ENCODE peak calls at places on chromosomes 2 and 18, in seven cellular contexts. One of them, this sample, is unnamed.

GRCh38 chr18:47953471-47953931 is 23.0 kb upstream of the SMAD2 start:
- DNase-seq in kidney epithelial cell: peak; percentile 79
- DNase-seq in epithelial cell of esophagus: peak; percentile 67
- DNase-seq in sigmoid colon: no peak
- DNase-seq in NB4: peak; percentile 98
- DNase-seq in colonic mucosa: peak; percentile 19
- DNase-seq in CD8-positive, alpha-beta T cell: no peak
- DNase-seq in this sample: no peak

GRCh38 chr2:11662882-11663281 is 7.1 kb downstream of the NTSR2 start:
- DNase-seq in kidney epithelial cell: no peak
- DNase-seq in epithelial cell of esophagus: no peak
- DNase-seq in sigmoid colon: no peak
- DNase-seq in NB4: no peak
- DNase-seq in colonic mucosa: no peak
- DNase-seq in CD8-positive, alpha-beta T cell: no peak
- DNase-seq in this sample: no peak

GRCh38 chr2:86249843-86250402 is 50.7 kb downstream of the MRPL35 start:
- DNase-seq in kidney epithelial cell: no peak
- DNase-seq in epithelial cell of esophagus: no peak
- DNase-seq in sigmoid colon: peak; percentile 78
- DNase-seq in NB4: no peak
- DNase-seq in colonic mucosa: peak; percentile 54
- DNase-seq in CD8-positive, alpha-beta T cell: no peak
- DNase-seq in this sample: peak; percentile 32

GRCh38 chr2:55030766-55031165 is 19.5 kb downstream of the RTN4 start:
- DNase-seq in kidney epithelial cell: no peak
- DNase-seq in epithelial cell of esophagus: no peak
- DNase-seq in sigmoid colon: no peak
- DNase-seq in NB4: no peak
- DNase-seq in colonic mucosa: no peak
- DNase-seq in CD8-positive, alpha-beta T cell: no peak
- DNase-seq in this sample: no peak

GRCh38 chr2:10436711-10437110 is 11.4 kb downstream of the ODC1 start:
- DNase-seq in kidney epithelial cell: no peak
- DNase-seq in epithelial cell of esophagus: no peak
- DNase-seq in sigmoid colon: no peak
- DNase-seq in NB4: no peak
- DNase-seq in colonic mucosa: no peak
- DNase-seq in CD8-positive, alpha-beta T cell: no peak
- DNase-seq in this sample: no peak

GRCh38 chr2:141021109-141021508 is 1109.7 kb downstream of the LRP1B start:
- DNase-seq in kidney epithelial cell: peak; percentile 38
- DNase-seq in epithelial cell of esophagus: peak; percentile 86
- DNase-seq in sigmoid colon: no peak
- DNase-seq in NB4: no peak
- DNase-seq in colonic mucosa: no peak
- DNase-seq in CD8-positive, alpha-beta T cell: no peak
- DNase-seq in this sample: no peak

GRCh38 chr2:3272761-3273160 is 104.9 kb downstream of the EIPR1 start:
- DNase-seq in kidney epithelial cell: no peak
- DNase-seq in epithelial cell of esophagus: no peak
- DNase-seq in sigmoid colon: no peak
- DNase-seq in NB4: no peak
- DNase-seq in colonic mucosa: no peak
- DNase-seq in CD8-positive, alpha-beta T cell: no peak
- DNase-seq in this sample: no peak

GRCh38 chr2:44952143-44952805 is 10.8 kb downstream of the SIX3 start:
- DNase-seq in kidney epithelial cell: no peak
- DNase-seq in epithelial cell of esophagus: peak; percentile 62
- DNase-seq in sigmoid colon: no peak
- DNase-seq in NB4: peak; percentile 83
- DNase-seq in colonic mucosa: no peak
- DNase-seq in CD8-positive, alpha-beta T cell: no peak
- DNase-seq in this sample: peak; percentile 88

GRCh38 chr2:40113272-40113671 is 334.2 kb upstream of the THUMPD2 start:
- DNase-seq in kidney epithelial cell: no peak
- DNase-seq in epithelial cell of esophagus: no peak
- DNase-seq in sigmoid colon: no peak
- DNase-seq in NB4: no peak
- DNase-seq in colonic mucosa: no peak
- DNase-seq in CD8-positive, alpha-beta T cell: no peak
- DNase-seq in this sample: no peak

GRCh38 chr2:3703741-3704355 is 473 bp downstream of the DCDC2C start:
- DNase-seq in kidney epithelial cell: no peak
- DNase-seq in epithelial cell of esophagus: no peak
- DNase-seq in sigmoid colon: no peak
- DNase-seq in NB4: no peak
- DNase-seq in colonic mucosa: no peak
- DNase-seq in CD8-positive, alpha-beta T cell: no peak
- DNase-seq in this sample: no peak

GRCh38 chr2:67650292-67651133 is 253.4 kb downstream of the ETAA1 start:
- DNase-seq in kidney epithelial cell: peak; percentile 67
- DNase-seq in epithelial cell of esophagus: peak; percentile 91
- DNase-seq in sigmoid colon: peak; percentile 96
- DNase-seq in NB4: peak; percentile 86
- DNase-seq in colonic mucosa: peak; percentile 62
- DNase-seq in CD8-positive, alpha-beta T cell: no peak
- DNase-seq in this sample: peak; percentile 26

GRCh38 chr2:33064349-33064801 is 117.6 kb downstream of the LTBP1 start:
- DNase-seq in kidney epithelial cell: no peak
- DNase-seq in epithelial cell of esophagus: no peak
- DNase-seq in sigmoid colon: no peak
- DNase-seq in NB4: no peak
- DNase-seq in colonic mucosa: no peak
- DNase-seq in CD8-positive, alpha-beta T cell: no peak
- DNase-seq in this sample: no peak

GRCh38 chr2:29275186-29275585 is 160.0 kb downstream of the CLIP4 start:
- DNase-seq in kidney epithelial cell: no peak
- DNase-seq in epithelial cell of esophagus: no peak
- DNase-seq in sigmoid colon: peak; percentile 14
- DNase-seq in NB4: no peak
- DNase-seq in colonic mucosa: no peak
- DNase-seq in CD8-positive, alpha-beta T cell: no peak
- DNase-seq in this sample: no peak

GRCh38 chr18:46042571-46043123 is 29.4 kb downstream of the PSTPIP2 start:
- DNase-seq in kidney epithelial cell: peak; percentile 35
- DNase-seq in epithelial cell of esophagus: peak; percentile 55
- DNase-seq in sigmoid colon: no peak
- DNase-seq in NB4: peak; percentile 16
- DNase-seq in colonic mucosa: no peak
- DNase-seq in CD8-positive, alpha-beta T cell: no peak
- DNase-seq in this sample: no peak

GRCh38 chr2:240624011-240624949 is 1.0 kb upstream of the GPR35 start:
- DNase-seq in kidney epithelial cell: no peak
- DNase-seq in epithelial cell of esophagus: no peak
- DNase-seq in sigmoid colon: peak; percentile 61
- DNase-seq in NB4: peak; percentile 84
- DNase-seq in colonic mucosa: no peak
- DNase-seq in CD8-positive, alpha-beta T cell: no peak
- DNase-seq in this sample: no peak

GRCh38 chr2:102436284-102436683 is 13.3 kb downstream of the IL18RAP start:
- DNase-seq in kidney epithelial cell: peak; percentile 61
- DNase-seq in epithelial cell of esophagus: no peak
- DNase-seq in sigmoid colon: no peak
- DNase-seq in NB4: no peak
- DNase-seq in colonic mucosa: no peak
- DNase-seq in CD8-positive, alpha-beta T cell: no peak
- DNase-seq in this sample: no peak

GRCh38 chr2:6921321-6921922 is 4.2 kb downstream of the RNF144A start:
- DNase-seq in kidney epithelial cell: no peak
- DNase-seq in epithelial cell of esophagus: no peak
- DNase-seq in sigmoid colon: no peak
- DNase-seq in NB4: no peak
- DNase-seq in colonic mucosa: no peak
- DNase-seq in CD8-positive, alpha-beta T cell: no peak
- DNase-seq in this sample: no peak

GRCh38 chr2:84906108-84906899 is 848 bp downstream of the TMSB10 start:
- DNase-seq in kidney epithelial cell: no peak
- DNase-seq in epithelial cell of esophagus: peak; percentile 18
- DNase-seq in sigmoid colon: peak; percentile 74
- DNase-seq in NB4: peak; percentile 58
- DNase-seq in colonic mucosa: peak; percentile 60
- DNase-seq in CD8-positive, alpha-beta T cell: peak; percentile 46
- DNase-seq in this sample: peak; percentile 70

GRCh38 chr2:212547716-212548458 is 9.3 kb upstream of the ERBB4 start:
- DNase-seq in kidney epithelial cell: no peak
- DNase-seq in epithelial cell of esophagus: no peak
- DNase-seq in sigmoid colon: no peak
- DNase-seq in NB4: no peak
- DNase-seq in colonic mucosa: no peak
- DNase-seq in CD8-positive, alpha-beta T cell: no peak
- DNase-seq in this sample: no peak

DNA sequence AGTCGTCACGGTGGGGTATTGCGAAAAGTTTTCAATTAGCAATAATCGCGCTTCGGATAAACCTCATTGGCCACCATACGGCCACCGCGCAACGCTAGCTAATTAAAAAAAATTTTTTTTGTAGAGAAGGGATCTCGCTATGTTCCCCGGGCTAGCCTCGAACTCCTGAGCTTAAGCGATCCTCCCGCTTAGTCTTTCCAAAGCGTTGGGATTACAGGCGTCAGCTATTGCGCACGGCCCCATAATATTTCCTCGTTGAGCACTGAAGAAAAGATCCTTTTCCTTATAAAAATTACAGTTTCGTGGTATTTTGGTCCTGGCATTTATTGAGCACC is 759 bp upstream of the ACTR1B start:
- DNase-seq in kidney epithelial cell: no peak
- DNase-seq in epithelial cell of esophagus: no peak
- DNase-seq in sigmoid colon: no peak
- DNase-seq in NB4: no peak
- DNase-seq in colonic mucosa: peak; percentile 38
- DNase-seq in CD8-positive, alpha-beta T cell: no peak
- DNase-seq in this sample: no peak
- TF ChIP-seq CTCF in kidney epithelial cell: no peak
- TF ChIP-seq CTCF in epithelial cell of esophagus: no peak
- TF ChIP-seq CTCF in sigmoid colon: no peak
- TF ChIP-seq CTCF in NB4: no peak
- TF ChIP-seq CTCF in colonic mucosa: no peak
- TF ChIP-seq CTCF in CD8-positive, alpha-beta T cell: peak; percentile 37
- TF ChIP-seq CTCF in this sample: no peak

DNA sequence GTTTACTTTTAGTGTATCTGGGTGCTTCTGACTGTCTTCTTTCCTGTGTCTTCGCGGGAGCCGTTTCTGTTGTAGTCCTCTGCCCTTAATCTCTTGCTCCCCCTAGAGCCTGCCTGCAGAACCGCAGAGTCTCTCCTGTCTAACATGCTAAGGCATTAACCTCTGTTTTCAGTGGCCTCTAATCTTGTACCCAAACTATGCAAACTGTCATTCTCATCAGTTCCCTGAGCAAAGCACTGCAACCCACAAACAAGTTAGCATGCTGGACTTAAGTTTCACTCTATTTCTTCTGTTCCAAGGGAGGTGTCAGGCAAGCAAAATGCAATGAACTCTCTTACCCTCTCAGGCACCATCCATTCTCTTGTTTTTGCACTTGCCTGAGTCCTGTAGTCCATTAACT is 138.4 kb downstream of the OTX1 start:
- DNase-seq in kidney epithelial cell: no peak
- DNase-seq in epithelial cell of esophagus: peak; percentile 70
- DNase-seq in sigmoid colon: no peak
- DNase-seq in NB4: peak; percentile 65
- DNase-seq in colonic mucosa: peak; percentile 27
- DNase-seq in CD8-positive, alpha-beta T cell: no peak
- DNase-seq in this sample: peak; percentile 25
- TF ChIP-seq CTCF in kidney epithelial cell: peak; percentile 89
- TF ChIP-seq CTCF in epithelial cell of esophagus: peak; percentile 98
- TF ChIP-seq CTCF in sigmoid colon: no peak
- TF ChIP-seq CTCF in NB4: peak; percentile 95
- TF ChIP-seq CTCF in colonic mucosa: peak; percentile 29
- TF ChIP-seq CTCF in CD8-positive, alpha-beta T cell: no peak
- TF ChIP-seq CTCF in this sample: peak; percentile 24

GRCh38 chr18:63679820-63680606 is 18.3 kb upstream of the SERPINB3 start:
- DNase-seq in kidney epithelial cell: no peak
- DNase-seq in epithelial cell of esophagus: no peak
- DNase-seq in sigmoid colon: no peak
- DNase-seq in NB4: no peak
- DNase-seq in colonic mucosa: no peak
- DNase-seq in CD8-positive, alpha-beta T cell: no peak
- DNase-seq in this sample: no peak

GRCh38 chr18:63681449-63682381 is 20.0 kb upstream of the SERPINB3 start:
- DNase-seq in kidney epithelial cell: no peak
- DNase-seq in epithelial cell of esophagus: peak; percentile 56
- DNase-seq in sigmoid colon: no peak
- DNase-seq in NB4: no peak
- DNase-seq in colonic mucosa: no peak
- DNase-seq in CD8-positive, alpha-beta T cell: no peak
- DNase-seq in this sample: no peak

GRCh38 chr18:63677490-63678225 is 16.0 kb upstream of the SERPINB3 start:
- DNase-seq in kidney epithelial cell: no peak
- DNase-seq in epithelial cell of esophagus: peak; percentile 75
- DNase-seq in sigmoid colon: no peak
- DNase-seq in NB4: peak; percentile 39
- DNase-seq in colonic mucosa: no peak
- DNase-seq in CD8-positive, alpha-beta T cell: no peak
- DNase-seq in this sample: no peak

GRCh38 chr18:63676927-63677326 is 15.2 kb upstream of the SERPINB3 start:
- DNase-seq in kidney epithelial cell: no peak
- DNase-seq in epithelial cell of esophagus: no peak
- DNase-seq in sigmoid colon: no peak
- DNase-seq in NB4: no peak
- DNase-seq in colonic mucosa: no peak
- DNase-seq in CD8-positive, alpha-beta T cell: no peak
- DNase-seq in this sample: no peak

GRCh38 chr18:63676526-63676925 is 14.8 kb upstream of the SERPINB3 start:
- DNase-seq in kidney epithelial cell: no peak
- DNase-seq in epithelial cell of esophagus: peak; percentile 62
- DNase-seq in sigmoid colon: no peak
- DNase-seq in NB4: peak; percentile 44
- DNase-seq in colonic mucosa: no peak
- DNase-seq in CD8-positive, alpha-beta T cell: no peak
- DNase-seq in this sample: peak; percentile 28
- TF ChIP-seq CTCF in kidney epithelial cell: peak; percentile 45
- TF ChIP-seq CTCF in epithelial cell of esophagus: peak; percentile 80
- TF ChIP-seq CTCF in sigmoid colon: no peak
- TF ChIP-seq CTCF in NB4: peak; percentile 56
- TF ChIP-seq CTCF in colonic mucosa: no peak
- TF ChIP-seq CTCF in CD8-positive, alpha-beta T cell: no peak
- TF ChIP-seq CTCF in this sample: peak; percentile 39

GRCh38 chr2:120669121-120669952 is 66.3 kb upstream of the GLI2 start:
- DNase-seq in kidney epithelial cell: peak; percentile 60
- DNase-seq in epithelial cell of esophagus: peak; percentile 19
- DNase-seq in sigmoid colon: peak; percentile 61
- DNase-seq in NB4: peak; percentile 58
- DNase-seq in colonic mucosa: no peak
- DNase-seq in CD8-positive, alpha-beta T cell: no peak
- DNase-seq in this sample: no peak
- TF ChIP-seq CTCF in kidney epithelial cell: peak; percentile 62
- TF ChIP-seq CTCF in epithelial cell of esophagus: peak; percentile 20
- TF ChIP-seq CTCF in sigmoid colon: no peak
- TF ChIP-seq CTCF in NB4: peak; percentile 50
- TF ChIP-seq CTCF in colonic mucosa: no peak
- TF ChIP-seq CTCF in CD8-positive, alpha-beta T cell: no peak
- TF ChIP-seq CTCF in this sample: no peak

GRCh38 chr2:157327621-157328102 is 2.0 kb upstream of the ERMN start:
- DNase-seq in kidney epithelial cell: peak; percentile 43
- DNase-seq in epithelial cell of esophagus: peak; percentile 81
- DNase-seq in sigmoid colon: peak; percentile 87
- DNase-seq in NB4: peak; percentile 74
- DNase-seq in colonic mucosa: peak; percentile 85
- DNase-seq in CD8-positive, alpha-beta T cell: peak; percentile 82
- DNase-seq in this sample: peak; percentile 79
- TF ChIP-seq CTCF in kidney epithelial cell: peak; percentile 98
- TF ChIP-seq CTCF in epithelial cell of esophagus: peak; percentile 98
- TF ChIP-seq CTCF in sigmoid colon: peak; percentile 57
- TF ChIP-seq CTCF in NB4: peak; percentile 97
- TF ChIP-seq CTCF in colonic mucosa: peak; percentile 93
- TF ChIP-seq CTCF in CD8-positive, alpha-beta T cell: peak; percentile 87
- TF ChIP-seq CTCF in this sample: peak; percentile 82